ENCODE peak calls at places on chromosomes 11 and 22, in ten cellular contexts. E is PC-9; R is neural crest cell; L is NCI-H1436; Z is HT1080; N is activated CD4-positive, alpha-beta T cell treated with anti-CD3 and anti-CD28 coated beads for 4 hours; Q is RWPE1; G is SK-N-MC; H is NCI-H187 treated with DMSO at 0.1 percent for 48 hours; K is GF-D8. F is an unnamed sample.

GRCh38 chr22:47165998-47166397 is 403.5 kb downstream of the TBC1D22A start:
- DNase-seq in L (peak; percentile 42), Q (no peak), N (no peak), K (no peak), H (no peak), R (no peak), E (no peak), Z (no peak), G (no peak), F (no peak)

GRCh38 chr11:1879342-1879940 is 12.3 kb downstream of the PRR33 start:
- DNase-seq in G (no peak), Z (no peak), L (no peak), R (no peak), Q (no peak), N (no peak), E (no peak), H (no peak), K (no peak), F (no peak)

GRCh38 chr11:34427171-34427805 is 11.4 kb upstream of the CAT start:
- DNase-seq in R (no peak), E (peak; percentile 96), G (no peak), K (peak; percentile 74), L (no peak), Q (peak; percentile 63), H (no peak), N (no peak), Z (peak; percentile 82), F (peak; percentile 45)

GRCh38 chr11:127338380-127339259 is 338.1 kb upstream of the KIRREL3 start:
- DNase-seq in R (no peak), G (no peak), L (peak; percentile 17), Q (no peak), K (no peak), H (no peak), N (no peak), Z (peak; percentile 8), E (no peak), F (no peak)

GRCh38 chr11:2781413-2782274 is 81.8 kb upstream of the KCNQ1OT1 start:
- DNase-seq in Q (no peak), K (no peak), Z (no peak), H (no peak), N (peak; percentile 0), E (no peak), R (peak; percentile 1), L (no peak), G (no peak), F (no peak)

GRCh38 chr22:44364750-44365118 is 52.0 kb upstream of the SHISAL1 start:
- DNase-seq in Z (no peak), K (no peak), N (no peak), G (no peak), Q (no peak), L (no peak), E (no peak), R (no peak), H (no peak), F (no peak)

GRCh38 chr11:85114786-85115185 is 512.4 kb downstream of the DLG2 start:
- DNase-seq in K (no peak), N (no peak), R (no peak), Z (peak; percentile 68), L (no peak), E (peak; percentile 44), Q (no peak), G (no peak), H (no peak), F (no peak)

GRCh38 chr22:37664249-37665101 is 6.0 kb downstream of the PDXP start:
- DNase-seq in G (no peak), R (no peak), E (peak; percentile 32), L (no peak), Z (no peak), N (no peak), Q (no peak), H (no peak), K (no peak), F (no peak)

GRCh38 chr11:107840120-107840479 is 18.5 kb downstream of the SLC35F2 start:
- DNase-seq in N (no peak), H (no peak), R (no peak), Q (no peak), K (peak; percentile 90), Z (no peak), L (no peak), E (no peak), G (no peak), F (no peak)